ENCODE peak calls at places on chromosomes 13 and 19, in nine cellular contexts. One of them, this sample, is unnamed.

GRCh38 chr19:19033176-19033425 is 216 bp downstream of the SUGP2 start:
- DNase-seq in fibroblast of pulmonary artery: no peak
- DNase-seq in kidney epithelial cell: no peak
- DNase-seq in GM13976: no peak
- DNase-seq in GM20000: no peak
- DNase-seq in nephron progenitor cell: no peak
- DNase-seq in mucosa of descending colon: no peak
- DNase-seq in foreskin fibroblast: no peak
- DNase-seq in cardiac muscle cell: no peak
- DNase-seq in this sample: no peak

GRCh38 chr13:110683203-110683883 is 22.6 kb downstream of the CARS2 start:
- DNase-seq in GM13976: no peak
- DNase-seq in fibroblast of pulmonary artery: peak; percentile 36
- DNase-seq in foreskin fibroblast: no peak
- DNase-seq in kidney epithelial cell: no peak
- DNase-seq in nephron progenitor cell: no peak
- DNase-seq in mucosa of descending colon: no peak
- DNase-seq in cardiac muscle cell: peak; percentile 6
- DNase-seq in GM20000: no peak
- DNase-seq in this sample: peak; percentile 51

GRCh38 chr19:29040951-29041350 is 172.0 kb downstream of the UQCRFS1 start:
- DNase-seq in fibroblast of pulmonary artery: no peak
- DNase-seq in foreskin fibroblast: no peak
- DNase-seq in kidney epithelial cell: no peak
- DNase-seq in GM20000: no peak
- DNase-seq in nephron progenitor cell: peak; percentile 21
- DNase-seq in cardiac muscle cell: no peak
- DNase-seq in mucosa of descending colon: no peak
- DNase-seq in GM13976: no peak
- DNase-seq in this sample: no peak

GRCh38 chr13:44436589-44437337 is 63.1 kb downstream of the SERP2 start:
- DNase-seq in nephron progenitor cell: peak; percentile 95
- DNase-seq in fibroblast of pulmonary artery: peak; percentile 96
- DNase-seq in kidney epithelial cell: peak; percentile 77
- DNase-seq in cardiac muscle cell: peak; percentile 96
- DNase-seq in mucosa of descending colon: peak; percentile 94
- DNase-seq in GM13976: peak; percentile 55
- DNase-seq in foreskin fibroblast: peak; percentile 94
- DNase-seq in GM20000: no peak
- DNase-seq in this sample: peak; percentile 95

GRCh38 chr19:6100284-6100915 is 9.9 kb downstream of the RFX2 start:
- DNase-seq in kidney epithelial cell: no peak
- DNase-seq in foreskin fibroblast: no peak
- DNase-seq in mucosa of descending colon: no peak
- DNase-seq in fibroblast of pulmonary artery: no peak
- DNase-seq in GM20000: peak; percentile 60
- DNase-seq in GM13976: peak; percentile 47
- DNase-seq in nephron progenitor cell: peak; percentile 42
- DNase-seq in cardiac muscle cell: no peak
- DNase-seq in this sample: no peak

GRCh38 chr19:996051-996838 is 4.0 kb upstream of the GRIN3B start:
- DNase-seq in fibroblast of pulmonary artery: peak; percentile 57
- DNase-seq in GM20000: no peak
- DNase-seq in foreskin fibroblast: no peak
- DNase-seq in cardiac muscle cell: no peak
- DNase-seq in kidney epithelial cell: no peak
- DNase-seq in GM13976: peak; percentile 82
- DNase-seq in mucosa of descending colon: peak; percentile 72
- DNase-seq in nephron progenitor cell: peak; percentile 55
- DNase-seq in this sample: peak; percentile 52

GRCh38 chr13:41561179-41561578 is 103.8 kb downstream of the RGCC start:
- DNase-seq in GM20000: no peak
- DNase-seq in GM13976: no peak
- DNase-seq in foreskin fibroblast: peak; percentile 46
- DNase-seq in kidney epithelial cell: no peak
- DNase-seq in cardiac muscle cell: no peak
- DNase-seq in fibroblast of pulmonary artery: peak; percentile 44
- DNase-seq in nephron progenitor cell: no peak
- DNase-seq in mucosa of descending colon: no peak
- DNase-seq in this sample: no peak

GRCh38 chr19:12913011-12913561 is 6.0 kb downstream of the SYCE2 start:
- DNase-seq in GM20000: no peak
- DNase-seq in GM13976: no peak
- DNase-seq in foreskin fibroblast: peak; percentile 42
- DNase-seq in kidney epithelial cell: no peak
- DNase-seq in nephron progenitor cell: peak; percentile 29
- DNase-seq in mucosa of descending colon: peak; percentile 70
- DNase-seq in fibroblast of pulmonary artery: peak; percentile 83
- DNase-seq in cardiac muscle cell: peak; percentile 43
- DNase-seq in this sample: no peak

GRCh38 chr19:56547535-56547934 is 8.8 kb downstream of the ZFP28 start:
- DNase-seq in kidney epithelial cell: no peak
- DNase-seq in fibroblast of pulmonary artery: no peak
- DNase-seq in GM20000: no peak
- DNase-seq in nephron progenitor cell: no peak
- DNase-seq in foreskin fibroblast: no peak
- DNase-seq in mucosa of descending colon: no peak
- DNase-seq in GM13976: no peak
- DNase-seq in cardiac muscle cell: no peak
- DNase-seq in this sample: no peak

GRCh38 chr19:6259312-6259861 is 20.4 kb downstream of the MLLT1 start:
- DNase-seq in foreskin fibroblast: no peak
- DNase-seq in cardiac muscle cell: no peak
- DNase-seq in GM13976: no peak
- DNase-seq in nephron progenitor cell: no peak
- DNase-seq in mucosa of descending colon: peak; percentile 31
- DNase-seq in GM20000: no peak
- DNase-seq in kidney epithelial cell: no peak
- DNase-seq in fibroblast of pulmonary artery: no peak
- DNase-seq in this sample: no peak

GRCh38 chr13:24083722-24084421 is 76.6 kb upstream of the SPATA13 start:
- DNase-seq in GM20000: no peak
- DNase-seq in cardiac muscle cell: no peak
- DNase-seq in fibroblast of pulmonary artery: no peak
- DNase-seq in foreskin fibroblast: no peak
- DNase-seq in mucosa of descending colon: no peak
- DNase-seq in nephron progenitor cell: no peak
- DNase-seq in kidney epithelial cell: peak; percentile 42
- DNase-seq in GM13976: no peak
- DNase-seq in this sample: no peak

GRCh38 chr19:48991823-48992570 is 1.1 kb downstream of the GYS1 start:
- DNase-seq in kidney epithelial cell: peak; percentile 43
- DNase-seq in GM13976: peak; percentile 61
- DNase-seq in mucosa of descending colon: no peak
- DNase-seq in nephron progenitor cell: no peak
- DNase-seq in GM20000: no peak
- DNase-seq in foreskin fibroblast: peak; percentile 78
- DNase-seq in fibroblast of pulmonary artery: peak; percentile 82
- DNase-seq in cardiac muscle cell: peak; percentile 69
- DNase-seq in this sample: peak; percentile 86

GRCh38 chr19:9070066-9070465 is 16.8 kb upstream of the OR1M1 start:
- DNase-seq in GM20000: no peak
- DNase-seq in fibroblast of pulmonary artery: no peak
- DNase-seq in foreskin fibroblast: no peak
- DNase-seq in mucosa of descending colon: no peak
- DNase-seq in cardiac muscle cell: no peak
- DNase-seq in GM13976: no peak
- DNase-seq in kidney epithelial cell: no peak
- DNase-seq in nephron progenitor cell: no peak
- DNase-seq in this sample: no peak

GRCh38 chr13:40983725-40984669 is 35.1 kb downstream of the ELF1 start:
- DNase-seq in fibroblast of pulmonary artery: no peak
- DNase-seq in kidney epithelial cell: no peak
- DNase-seq in GM13976: no peak
- DNase-seq in cardiac muscle cell: no peak
- DNase-seq in GM20000: no peak
- DNase-seq in nephron progenitor cell: no peak
- DNase-seq in mucosa of descending colon: no peak
- DNase-seq in foreskin fibroblast: no peak
- DNase-seq in this sample: no peak

GRCh38 chr13:31797154-31797775 is 57.9 kb downstream of the RXFP2 start:
- DNase-seq in nephron progenitor cell: no peak
- DNase-seq in mucosa of descending colon: no peak
- DNase-seq in foreskin fibroblast: no peak
- DNase-seq in GM20000: no peak
- DNase-seq in kidney epithelial cell: peak; percentile 2
- DNase-seq in fibroblast of pulmonary artery: peak; percentile 66
- DNase-seq in GM13976: no peak
- DNase-seq in cardiac muscle cell: peak; percentile 26
- DNase-seq in this sample: peak; percentile 54

GRCh38 chr13:40666905-40667621 is 622 bp upstream of the FOXO1 start:
- DNase-seq in cardiac muscle cell: peak; percentile 86
- DNase-seq in kidney epithelial cell: no peak
- DNase-seq in fibroblast of pulmonary artery: no peak
- DNase-seq in GM13976: peak; percentile 54
- DNase-seq in mucosa of descending colon: peak; percentile 78
- DNase-seq in foreskin fibroblast: no peak
- DNase-seq in nephron progenitor cell: peak; percentile 76
- DNase-seq in GM20000: no peak
- DNase-seq in this sample: peak; percentile 59

GRCh38 chr13:41268764-41269163 is 5.4 kb upstream of the MTRF1 start:
- DNase-seq in GM20000: no peak
- DNase-seq in cardiac muscle cell: peak; percentile 23
- DNase-seq in mucosa of descending colon: no peak
- DNase-seq in fibroblast of pulmonary artery: peak; percentile 33
- DNase-seq in GM13976: no peak
- DNase-seq in kidney epithelial cell: no peak
- DNase-seq in nephron progenitor cell: peak; percentile 3
- DNase-seq in foreskin fibroblast: no peak
- DNase-seq in this sample: peak; percentile 61

GRCh38 chr13:93345061-93345460 is 118.5 kb downstream of the GPC6 start:
- DNase-seq in fibroblast of pulmonary artery: no peak
- DNase-seq in kidney epithelial cell: no peak
- DNase-seq in foreskin fibroblast: no peak
- DNase-seq in GM20000: no peak
- DNase-seq in GM13976: no peak
- DNase-seq in mucosa of descending colon: no peak
- DNase-seq in nephron progenitor cell: no peak
- DNase-seq in cardiac muscle cell: no peak
- DNase-seq in this sample: no peak

GRCh38 chr13:30157616-30157993 is 149.7 kb downstream of the KATNAL1 start:
- DNase-seq in nephron progenitor cell: no peak
- DNase-seq in foreskin fibroblast: no peak
- DNase-seq in GM13976: peak; percentile 69
- DNase-seq in cardiac muscle cell: no peak
- DNase-seq in GM20000: peak; percentile 61
- DNase-seq in mucosa of descending colon: no peak
- DNase-seq in kidney epithelial cell: no peak
- DNase-seq in fibroblast of pulmonary artery: no peak
- DNase-seq in this sample: no peak

DNA sequence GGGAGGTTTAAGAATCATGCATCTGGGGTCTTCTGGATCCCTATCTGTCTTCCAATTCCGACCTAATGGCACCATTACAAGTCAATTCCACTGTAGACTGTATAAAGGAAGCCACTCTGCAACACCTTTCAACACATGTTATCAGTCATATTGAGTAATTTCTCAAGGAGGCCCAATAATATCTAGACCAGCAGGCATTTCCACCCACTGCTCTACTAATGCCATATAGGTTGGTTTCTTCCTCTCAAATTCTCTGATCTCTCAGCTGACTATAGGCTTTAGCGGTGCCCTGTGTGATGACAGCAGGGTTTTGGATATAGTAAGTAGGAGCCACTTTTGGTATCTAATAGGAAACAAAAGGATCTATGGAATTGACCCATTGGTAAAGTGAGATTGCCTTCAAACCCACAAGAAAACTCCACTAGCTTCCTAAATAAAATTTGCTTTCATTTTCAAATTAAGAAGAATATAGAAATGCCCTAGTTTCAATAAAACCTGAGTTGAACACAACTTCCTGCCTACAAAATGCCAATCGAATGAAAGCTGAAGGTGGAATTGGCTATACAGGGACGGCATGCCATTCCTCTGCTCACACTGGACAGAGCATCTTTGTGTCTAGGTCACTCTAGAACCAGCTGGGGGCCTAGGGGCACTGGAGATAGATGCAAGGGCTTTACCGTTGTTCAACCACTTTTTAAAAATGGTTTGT is 12.3 kb upstream of the ITM2B start:
- DNase-seq in nephron progenitor cell: no peak
- DNase-seq in GM20000: no peak
- DNase-seq in mucosa of descending colon: no peak
- DNase-seq in cardiac muscle cell: no peak
- DNase-seq in kidney epithelial cell: no peak
- DNase-seq in GM13976: no peak
- DNase-seq in fibroblast of pulmonary artery: no peak
- DNase-seq in foreskin fibroblast: no peak
- DNase-seq in this sample: no peak
- TF ChIP-seq CTCF in nephron progenitor cell: no peak
- TF ChIP-seq CTCF in GM20000: no peak
- TF ChIP-seq CTCF in mucosa of descending colon: no peak
- TF ChIP-seq CTCF in cardiac muscle cell: no peak
- TF ChIP-seq CTCF in kidney epithelial cell: no peak
- TF ChIP-seq CTCF in GM13976: no peak
- TF ChIP-seq CTCF in fibroblast of pulmonary artery: no peak
- TF ChIP-seq CTCF in foreskin fibroblast: no peak
- TF ChIP-seq CTCF in this sample: no peak

GRCh38 chr13:99959538-99960230 is 11.9 kb downstream of the ZIC5 start:
- DNase-seq in fibroblast of pulmonary artery: no peak
- DNase-seq in cardiac muscle cell: peak; percentile 9
- DNase-seq in GM20000: no peak
- DNase-seq in kidney epithelial cell: no peak
- DNase-seq in GM13976: peak; percentile 40
- DNase-seq in foreskin fibroblast: no peak
- DNase-seq in nephron progenitor cell: peak; percentile 30
- DNase-seq in mucosa of descending colon: no peak
- DNase-seq in this sample: no peak
- TF ChIP-seq CTCF in fibroblast of pulmonary artery: no peak
- TF ChIP-seq CTCF in cardiac muscle cell: peak; percentile 12
- TF ChIP-seq CTCF in GM20000: no peak
- TF ChIP-seq CTCF in kidney epithelial cell: no peak
- TF ChIP-seq CTCF in GM13976: no peak
- TF ChIP-seq CTCF in foreskin fibroblast: no peak
- TF ChIP-seq CTCF in nephron progenitor cell: no peak
- TF ChIP-seq CTCF in mucosa of descending colon: no peak
- TF ChIP-seq CTCF in this sample: no peak

DNA sequence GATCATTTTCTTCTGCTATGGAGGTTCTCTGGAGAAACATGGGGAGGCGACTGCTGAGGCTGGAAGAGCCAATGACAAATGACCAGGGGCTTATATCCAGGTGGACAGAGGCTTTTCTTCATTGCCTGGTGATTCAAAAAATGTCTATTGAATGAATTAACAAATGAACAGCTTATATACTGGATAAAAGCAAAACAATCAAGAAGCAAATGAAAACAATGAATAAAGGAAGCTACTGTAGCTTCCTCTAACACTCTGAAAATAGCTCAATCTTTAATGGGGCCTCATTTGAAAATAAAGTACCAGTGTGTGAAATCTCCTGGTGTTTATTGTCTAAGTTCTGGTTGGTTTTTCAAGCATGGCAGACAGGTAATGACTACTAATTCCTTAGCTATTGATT is 167.5 kb upstream of the TMTC4 start:
- DNase-seq in foreskin fibroblast: no peak
- DNase-seq in mucosa of descending colon: no peak
- DNase-seq in cardiac muscle cell: no peak
- DNase-seq in GM20000: no peak
- DNase-seq in nephron progenitor cell: no peak
- DNase-seq in fibroblast of pulmonary artery: no peak
- DNase-seq in kidney epithelial cell: no peak
- DNase-seq in GM13976: no peak
- DNase-seq in this sample: no peak
- TF ChIP-seq CTCF in foreskin fibroblast: no peak
- TF ChIP-seq CTCF in mucosa of descending colon: no peak
- TF ChIP-seq CTCF in cardiac muscle cell: no peak
- TF ChIP-seq CTCF in GM20000: no peak
- TF ChIP-seq CTCF in nephron progenitor cell: no peak
- TF ChIP-seq CTCF in fibroblast of pulmonary artery: no peak
- TF ChIP-seq CTCF in kidney epithelial cell: no peak
- TF ChIP-seq CTCF in GM13976: no peak
- TF ChIP-seq CTCF in this sample: no peak

GRCh38 chr19:50205681-50206138 is 2.3 kb downstream of the MYH14 start:
- DNase-seq in fibroblast of pulmonary artery: no peak
- DNase-seq in kidney epithelial cell: no peak
- DNase-seq in nephron progenitor cell: no peak
- DNase-seq in GM20000: no peak
- DNase-seq in cardiac muscle cell: no peak
- DNase-seq in GM13976: no peak
- DNase-seq in foreskin fibroblast: no peak
- DNase-seq in mucosa of descending colon: peak; percentile 91
- DNase-seq in this sample: no peak
- TF ChIP-seq CTCF in fibroblast of pulmonary artery: no peak
- TF ChIP-seq CTCF in kidney epithelial cell: no peak
- TF ChIP-seq CTCF in nephron progenitor cell: no peak
- TF ChIP-seq CTCF in GM20000: no peak
- TF ChIP-seq CTCF in cardiac muscle cell: no peak
- TF ChIP-seq CTCF in GM13976: no peak
- TF ChIP-seq CTCF in foreskin fibroblast: no peak
- TF ChIP-seq CTCF in mucosa of descending colon: peak; percentile 43
- TF ChIP-seq CTCF in this sample: no peak

This sample was measured in MCF 10A.